ENCODE peak calls at places on chromosomes 1 and 21, in seven cellular contexts. F is GM23338, S is PC-3, X is PC-9, P is mammary epithelial cell, I is GM23248, G is K562. Z is an unnamed sample.

GRCh38 chr1:190436615-190437014 is 41.0 kb downstream of the BRINP3 start:
- DNase-seq in F (no peak), S (peak; percentile 69), X (no peak), P (peak; percentile 1), I (peak; percentile 3), G (no peak), Z (peak; percentile 38)

GRCh38 chr1:3579626-3580025 is 31.7 kb downstream of the MEGF6 start:
- DNase-seq in F (no peak), S (no peak), X (no peak), P (no peak), I (no peak), G (no peak), Z (no peak)

GRCh38 chr21:34807881-34808568 is 139.2 kb downstream of the CLIC6 start:
- DNase-seq in F (no peak), S (peak; percentile 87), X (peak; percentile 65), P (peak; percentile 96), I (peak; percentile 97), G (no peak), Z (peak; percentile 15)

GRCh38 chr1:221772107-221772506 is 30.2 kb upstream of the DUSP10 start:
- DNase-seq in F (no peak), S (peak; percentile 49), X (no peak), P (no peak), I (no peak), G (no peak), Z (no peak)

GRCh38 chr1:182061597-182061996 is at the start of gene ZNF648:
- DNase-seq in F (peak; percentile 23), S (no peak), X (no peak), P (peak; percentile 12), I (peak; percentile 3), G (no peak), Z (no peak)

GRCh38 chr1:227449051-227449450 is 114.3 kb upstream of the ZNF678 start:
- DNase-seq in F (peak; percentile 89), S (peak; percentile 63), X (peak; percentile 43), P (no peak), I (peak; percentile 65), G (peak; percentile 75), Z (peak; percentile 55)

GRCh38 chr1:57843760-57844159 is 419.9 kb upstream of the DAB1 start:
- DNase-seq in F (no peak), S (no peak), X (no peak), P (peak; percentile 88), I (peak; percentile 53), G (no peak), Z (no peak)

GRCh38 chr1:197915797-197916686 is 1.1 kb upstream of the LHX9 start:
- DNase-seq in F (peak; percentile 95), S (peak; percentile 79), X (peak; percentile 63), P (peak; percentile 56), I (peak; percentile 72), G (no peak), Z (no peak)

GRCh38 chr1:229139320-229139719 is 131.6 kb upstream of the RAB4A start:
- DNase-seq in F (no peak), S (no peak), X (no peak), P (no peak), I (no peak), G (no peak), Z (no peak)

GRCh38 chr1:191595170-191595569 is 563.1 kb upstream of the RGS18 start:
- DNase-seq in F (no peak), S (no peak), X (no peak), P (no peak), I (no peak), G (no peak), Z (no peak)

GRCh38 chr1:231872461-231872910 is 245.9 kb downstream of the DISC1 start:
- DNase-seq in F (no peak), S (peak; percentile 44), X (no peak), P (no peak), I (peak; percentile 70), G (no peak), Z (no peak)

GRCh38 chr1:227355542-227356270 is 37.4 kb upstream of the CDC42BPA start:
- DNase-seq in F (no peak), S (no peak), X (no peak), P (no peak), I (no peak), G (no peak), Z (no peak)

DNA sequence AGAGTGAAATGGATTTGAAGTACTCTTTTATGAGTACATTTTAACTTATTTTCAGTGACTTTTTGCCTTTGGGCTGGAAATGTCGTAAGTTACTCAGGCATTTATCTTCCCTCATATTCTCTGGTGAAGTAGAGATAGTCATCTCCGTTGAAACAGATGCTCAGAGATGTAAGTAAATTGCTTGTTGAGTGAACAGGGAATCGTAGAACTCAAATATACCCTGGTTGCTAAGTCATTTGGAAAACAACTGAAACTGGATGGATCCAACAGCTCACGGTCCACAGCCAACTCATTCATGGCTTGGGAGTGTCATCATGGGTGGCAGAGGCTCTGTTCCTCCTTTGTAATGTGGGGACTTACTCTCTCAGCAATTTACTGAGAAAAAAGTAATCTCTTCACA is 107.2 kb downstream of the LEPR start:
- DNase-seq in F (no peak), S (no peak), X (no peak), P (no peak), I (peak; percentile 79), G (peak; percentile 48), Z (no peak)
- H3K27ac ChIP-seq in F (no peak overlapping the region), S (no peak overlapping the region), X (no peak overlapping the region), P (no peak overlapping the region), I (peak overlapping the region; percentile 84), G (peak overlapping the region; percentile 73), Z (no peak overlapping the region)

DNA sequence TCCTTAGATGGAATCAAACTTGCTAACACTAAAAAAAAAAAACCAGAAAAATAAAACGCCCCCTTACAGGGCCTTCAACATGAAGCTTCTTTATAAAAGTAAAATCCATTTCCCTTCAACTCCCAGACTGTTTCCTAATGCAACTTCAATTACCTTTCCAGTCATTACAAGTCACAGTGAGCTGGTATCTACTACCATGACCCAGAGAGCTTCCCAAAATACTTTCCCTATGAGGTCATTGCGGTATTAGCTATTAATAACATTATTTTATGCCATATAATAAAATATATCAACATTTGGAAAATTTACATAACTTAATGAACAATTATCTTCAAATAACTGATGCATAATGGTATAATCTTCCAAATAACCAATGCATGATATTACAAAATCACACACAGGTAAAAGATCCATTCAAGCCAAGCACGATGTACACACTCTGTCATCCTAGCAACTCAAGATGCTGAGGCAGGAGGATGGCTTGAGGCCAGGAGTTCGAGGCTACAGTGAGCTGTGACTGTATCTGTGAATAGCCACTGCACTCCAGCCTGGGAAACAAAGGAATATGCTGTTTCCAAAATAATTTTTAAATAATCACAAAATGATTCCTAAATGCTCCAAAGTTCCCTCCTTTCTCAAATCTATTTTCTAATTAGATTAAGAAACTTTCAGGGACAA is 24.1 kb downstream of the EIF4G3 start:
- DNase-seq in F (no peak), S (no peak), X (no peak), P (no peak), I (peak; percentile 49), G (no peak), Z (no peak)
- H3K79me2 ChIP-seq in F (peaks cover 100% of the 10 kb centered on the region), S (peaks cover 58% of the 10 kb centered on the region), X (peaks cover 56% of the 10 kb centered on the region), P (peaks cover 62% of the 10 kb centered on the region), I (peaks cover 79% of the 10 kb centered on the region), G (peaks cover 16% of the 10 kb centered on the region), Z (peaks cover 13% of the 10 kb centered on the region)

GRCh38 chr1:188941986-188942385 is 1535.7 kb downstream of the BRINP3 start:
- DNase-seq in F (peak; percentile 52), S (no peak), X (no peak), P (no peak), I (no peak), G (no peak), Z (no peak)

DNA sequence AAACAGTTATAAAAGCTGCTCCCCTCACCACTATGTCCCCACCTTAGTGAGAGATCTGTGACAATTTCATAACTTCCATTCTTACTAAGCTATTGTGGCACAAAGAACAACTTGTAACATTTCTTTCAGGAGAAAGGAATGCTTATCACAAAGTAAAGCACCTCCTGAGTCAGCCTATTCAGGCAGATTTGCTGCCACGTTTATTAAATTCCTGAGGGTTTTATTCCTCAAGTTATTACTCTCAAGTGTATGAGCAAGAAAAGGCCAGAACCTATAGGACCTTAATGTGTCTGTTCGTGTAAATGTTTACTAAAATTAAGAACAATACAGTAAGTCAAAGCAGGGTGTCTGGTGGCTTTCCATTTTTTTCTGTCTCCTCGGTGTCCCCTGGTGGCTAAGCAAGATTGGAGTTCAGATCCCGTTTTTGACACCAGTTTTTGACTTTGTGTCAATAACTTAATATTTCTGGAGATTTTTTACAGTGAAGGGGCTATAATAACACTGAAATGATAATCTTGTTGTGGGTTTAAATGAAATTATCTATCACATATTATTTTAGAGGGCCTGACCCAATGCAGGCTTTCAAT is 1539.6 kb downstream of the BRINP3 start:
- DNase-seq in F (peak; percentile 35), S (peak; percentile 16), X (no peak), P (no peak), I (no peak), G (no peak), Z (no peak)
- H3K27ac ChIP-seq in F (no peak overlapping the region), S (no peak overlapping the region), X (no peak overlapping the region), P (no peak overlapping the region), I (no peak overlapping the region), G (no peak overlapping the region), Z (no peak overlapping the region)

GRCh38 chr1:158005249-158005648 is 11.8 kb downstream of the KIRREL1 start:
- DNase-seq in F (no peak), S (no peak), X (no peak), P (no peak), I (no peak), G (no peak), Z (no peak)

GRCh38 chr1:158007180-158007579 is 13.7 kb downstream of the KIRREL1 start:
- DNase-seq in F (peak; percentile 49), S (no peak), X (no peak), P (no peak), I (no peak), G (no peak), Z (no peak)

GRCh38 chr1:158003409-158003805 is 10.0 kb downstream of the KIRREL1 start:
- DNase-seq in F (no peak), S (no peak), X (no peak), P (peak; percentile 27), I (peak; percentile 79), G (no peak), Z (no peak)

GRCh38 chr1:158002630-158003408 is 9.4 kb downstream of the KIRREL1 start:
- DNase-seq in F (peak; percentile 70), S (no peak), X (no peak), P (peak; percentile 38), I (peak; percentile 74), G (no peak), Z (no peak)

DNA sequence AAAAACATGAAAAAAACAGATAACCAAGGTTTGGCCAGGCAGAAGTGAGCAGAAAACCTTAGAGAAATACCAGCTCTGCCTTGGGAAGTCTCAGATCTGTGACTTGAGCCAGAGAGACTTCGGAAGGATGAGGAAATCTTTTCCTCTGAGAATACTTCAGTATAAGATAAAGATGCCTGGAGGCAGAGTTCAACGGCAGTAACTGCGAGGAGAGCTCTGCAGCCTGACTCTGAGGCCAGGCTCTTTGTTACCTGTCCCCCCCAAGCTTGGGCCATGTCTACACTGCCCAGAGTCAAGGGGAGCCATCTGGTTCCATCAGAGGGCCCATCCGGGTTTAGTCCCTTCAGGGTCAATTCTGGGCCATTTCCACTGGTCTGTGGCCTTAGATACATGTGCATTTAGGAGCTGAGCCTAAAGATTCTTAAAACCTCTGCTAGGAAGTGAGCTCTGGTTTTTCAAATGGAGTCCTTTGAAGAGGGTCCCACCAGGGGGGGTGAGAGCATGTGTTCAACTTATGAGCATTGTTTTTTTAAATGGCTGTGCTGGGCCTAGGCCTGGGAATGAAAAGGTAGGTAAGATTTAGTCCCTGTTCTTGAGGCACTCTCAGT is 8.7 kb downstream of the KIRREL1 start:
- DNase-seq in F (peak; percentile 71), S (no peak), X (no peak), P (peak; percentile 23), I (peak; percentile 85), G (no peak), Z (no peak)
- H3K79me2 ChIP-seq in F (peaks cover 100% of the 10 kb centered on the region), S (peaks cover 100% of the 10 kb centered on the region), X (peaks cover 15% of the 10 kb centered on the region), P (peaks cover 100% of the 10 kb centered on the region), I (peaks cover 100% of the 10 kb centered on the region), G (no peaks in the 10 kb centered on the region), Z (no peaks in the 10 kb centered on the region)

Z was measured in OCI-LY7.